ENCODE peak calls at places on chromosomes 3 and 15, in six cellular contexts. D is astrocyte of the spinal cord, F is AG04449, A is ACHN, X is HCT116, S is kidney tubule cell. K is an unnamed sample.

GRCh38 chr15:35863655-35864054 is 317.7 kb upstream of the DPH6 start:
- DNase-seq in D (no peak), F (no peak), A (no peak), X (no peak), S (no peak), K (no peak)

GRCh38 chr3:69511361-69511760 is 125.5 kb upstream of the FRMD4B start:
- DNase-seq in D (no peak), F (no peak), A (no peak), X (no peak), S (no peak), K (no peak)

GRCh38 chr3:27544372-27544865 is 60.2 kb upstream of the SLC4A7 start:
- DNase-seq in D (peak; percentile 52), F (no peak), A (no peak), X (no peak), S (peak; percentile 54), K (no peak)

GRCh38 chr3:116030131-116030850 is 407.0 kb downstream of the GAP43 start:
- DNase-seq in D (no peak), F (no peak), A (no peak), X (no peak), S (peak; percentile 9), K (no peak)

GRCh38 chr3:29977360-29977759 is 629.0 kb upstream of the TGFBR2 start:
- DNase-seq in D (peak; percentile 20), F (no peak), A (no peak), X (no peak), S (no peak), K (no peak)

GRCh38 chr3:99765042-99765942 is 52.4 kb upstream of the CMSS1 start:
- DNase-seq in D (peak; percentile 75), F (no peak), A (no peak), X (no peak), S (no peak), K (no peak)

GRCh38 chr3:126543457-126544090 is 15.2 kb downstream of the C3orf22 start:
- DNase-seq in D (no peak), F (no peak), A (no peak), X (no peak), S (no peak), K (no peak)

GRCh38 chr15:48062476-48062875 is 58.3 kb upstream of the SLC24A5 start:
- DNase-seq in D (peak; percentile 57), F (no peak), A (no peak), X (no peak), S (peak; percentile 42), K (no peak)

GRCh38 chr3:9779721-9780450 is 10.1 kb upstream of the CAMK1 start:
- DNase-seq in D (no peak), F (no peak), A (peak; percentile 10), X (no peak), S (no peak), K (peak; percentile 90)

GRCh38 chr3:75220932-75221331 is 443.2 kb upstream of the FRG2C start:
- DNase-seq in D (no peak), F (no peak), A (no peak), X (no peak), S (no peak), K (no peak)

GRCh38 chr3:73094127-73094526 is 32.7 kb downstream of the EBLN2 start:
- DNase-seq in D (no peak), F (no peak), A (peak; percentile 61), X (peak; percentile 34), S (peak; percentile 68), K (no peak)

GRCh38 chr15:67040277-67040676 is 25.1 kb upstream of the SMAD3 start:
- DNase-seq in D (no peak), F (no peak), A (no peak), X (no peak), S (no peak), K (no peak)

GRCh38 chr15:50883903-50884302 is 24.6 kb upstream of the AP4E1 start:
- DNase-seq in D (peak; percentile 67), F (no peak), A (peak; percentile 81), X (no peak), S (peak; percentile 89), K (no peak)

GRCh38 chr3:165753560-165753959 is 83.7 kb downstream of the BCHE start:
- DNase-seq in D (peak; percentile 30), F (no peak), A (peak; percentile 15), X (no peak), S (peak; percentile 54), K (no peak)

K was measured in SIG-M5.